ENCODE peak calls at places on chromosomes 1 and 21, in six cellular contexts. T, Y, A, S, Z and M are unnamed samples.
A peak's percentile ranks its signal among the peaks of the same experiment; 100 is the strongest.

GRCh38 chr21:20425856-20426255 is 572.4 kb upstream of the NCAM2 start:
- DNase-seq in Z (no peak), A (no peak), S (no peak), T (no peak), Y (no peak), M (no peak)

GRCh38 chr1:245680395-245680794 is 525.6 kb downstream of the KIF26B start:
- DNase-seq in Y (no peak), S (no peak), T (no peak), Z (peak; percentile 16), A (no peak), M (no peak)

GRCh38 chr1:111441573-111442192 is 7.4 kb downstream of the WDR77 start:
- DNase-seq in S (peak; percentile 11), T (peak; percentile 46), Z (peak; percentile 59), A (peak; percentile 40), Y (no peak), M (no peak)

GRCh38 chr21:15192243-15192642 is 127.4 kb upstream of the NRIP1 start:
- DNase-seq in Z (no peak), Y (no peak), S (no peak), T (no peak), A (no peak), M (no peak)

GRCh38 chr21:38804030-38804616 is 1.6 kb upstream of the ETS2 start:
- DNase-seq in Z (no peak), Y (no peak), A (no peak), T (no peak), S (no peak), M (no peak)

GRCh38 chr1:29687601-29688244 is 451.4 kb downstream of the PTPRU start:
- DNase-seq in T (no peak), Z (no peak), Y (no peak), S (no peak), A (no peak), M (no peak)

GRCh38 chr1:65174585-65174984 is 26.6 kb downstream of the AK4 start:
- DNase-seq in T (no peak), Y (no peak), A (peak; percentile 57), Z (no peak), S (no peak), M (peak; percentile 67)

GRCh38 chr1:2814511-2815075 is 13.1 kb upstream of the TTC34 start:
- DNase-seq in T (no peak), A (no peak), Z (no peak), S (no peak), Y (no peak), M (no peak)

GRCh38 chr1:45792744-45793143 is 10.7 kb upstream of the MAST2 start:
- DNase-seq in Y (no peak), S (no peak), Z (no peak), A (no peak), T (no peak), M (no peak)

GRCh38 chr21:46317710-46318463 is 5.8 kb downstream of the C21orf58 start:
- DNase-seq in Y (no peak), T (no peak), Z (peak; percentile 85), A (no peak), S (no peak), M (peak; percentile 64)

GRCh38 chr1:224641030-224641429 is 24.9 kb downstream of the CNIH3 start:
- DNase-seq in S (no peak), Z (peak; percentile 76), T (no peak), Y (no peak), A (no peak), M (no peak)

GRCh38 chr1:147669475-147670318 is 627 bp downstream of the ACP6 start:
- DNase-seq in A (peak; percentile 39), Y (no peak), T (peak; percentile 16), S (no peak), Z (peak; percentile 77), M (peak; percentile 40)